ENCODE peak calls at places on chromosome 22, in eight cellular contexts. F is pancreas; U is effector CD8-positive, alpha-beta T cell; Z is amniotic stem cell; V is fibroblast of lung; N is colonic mucosa; H is GM23248; J is glutamatergic neuron. T is an unnamed sample.

GRCh38 chr22:21001601-21002325 is at the start of gene THAP7:
- DNase-seq in F (peak), U (peak), Z (peak), V (peak), N (peak), H (peak), J (peak), T (peak)

GRCh38 chr22:19287076-19287724 is 4.3 kb downstream of the CLTCL1 start:
- DNase-seq in F (no peak), U (no peak), Z (no peak), V (peak), N (no peak), H (peak), J (no peak), T (peak)

GRCh38 chr22:44597616-44598015 is 99.6 kb upstream of the RTL6 start:
- DNase-seq in F (no peak), U (no peak), Z (no peak), V (no peak), N (no peak), H (peak), J (peak), T (peak)

GRCh38 chr22:39097098-39098020 is at the start of gene APOBEC3H:
- DNase-seq in F (no peak), U (no peak), Z (no peak), V (no peak), N (no peak), H (no peak), J (no peak), T (no peak)

GRCh38 chr22:19239464-19239863 is 52.1 kb downstream of the CLTCL1 start:
- DNase-seq in F (no peak), U (no peak), Z (no peak), V (no peak), N (no peak), H (no peak), J (no peak), T (no peak)

GRCh38 chr22:19797631-19798319 is 37.2 kb downstream of the TBX1 start:
- DNase-seq in F (no peak), U (no peak), Z (no peak), V (no peak), N (no peak), H (no peak), J (no peak), T (no peak)

GRCh38 chr22:36356708-36357694 is 30.8 kb downstream of the MYH9 start:
- DNase-seq in F (no peak), U (peak), Z (no peak), V (no peak), N (no peak), H (no peak), J (no peak), T (no peak)

GRCh38 chr22:42720263-42721044 is at the start of gene A4GALT:
- DNase-seq in F (no peak), U (no peak), Z (no peak), V (no peak), N (no peak), H (peak), J (peak), T (no peak)

GRCh38 chr22:19546680-19547079 is 22.5 kb upstream of the CLDN5 start:
- DNase-seq in F (no peak), U (no peak), Z (no peak), V (no peak), N (no peak), H (no peak), J (no peak), T (no peak)

GRCh38 chr22:35530700-35531099 is 9.9 kb upstream of the RASD2 start:
- DNase-seq in F (no peak), U (no peak), Z (no peak), V (no peak), N (no peak), H (no peak), J (no peak), T (no peak)

GRCh38 chr22:46050916-46051614 is 74.1 kb upstream of the WNT7B start:
- DNase-seq in F (no peak), U (no peak), Z (no peak), V (no peak), N (no peak), H (no peak), J (no peak), T (no peak)

GRCh38 chr22:48748113-48748859 is 1079.4 kb downstream of the BRD1 start:
- DNase-seq in F (peak), U (no peak), Z (no peak), V (no peak), N (no peak), H (no peak), J (no peak), T (no peak)

GRCh38 chr22:39315389-39315788 is 4.0 kb downstream of the RPL3 start:
- DNase-seq in F (no peak), U (no peak), Z (no peak), V (no peak), N (no peak), H (peak), J (no peak), T (no peak)

GRCh38 chr22:23686416-23687024 is 4.3 kb upstream of the RGL4 start:
- DNase-seq in F (no peak), U (no peak), Z (no peak), V (no peak), N (no peak), H (no peak), J (no peak), T (no peak)

GRCh38 chr22:37681001-37681424 is 5.1 kb upstream of the NOL12 start:
- DNase-seq in F (no peak), U (no peak), Z (no peak), V (peak), N (no peak), H (peak), J (no peak), T (no peak)

GRCh38 chr22:21816787-21817496 is 50.5 kb downstream of the MAPK1 start:
- DNase-seq in F (peak), U (no peak), Z (peak), V (peak), N (peak), H (peak), J (no peak), T (peak)

GRCh38 chr22:31148953-31149627 is 8.8 kb upstream of the PLA2G3 start:
- DNase-seq in F (peak), U (no peak), Z (peak), V (peak), N (peak), H (peak), J (peak), T (peak)

GRCh38 chr22:39205344-39206021 is 39.3 kb downstream of the PDGFB start:
- DNase-seq in F (no peak), U (no peak), Z (no peak), V (peak), N (no peak), H (peak), J (no peak), T (no peak)

GRCh38 chr22:49768511-49768910 is 59.2 kb downstream of the BRD1 start:
- DNase-seq in F (peak), U (no peak), Z (no peak), V (peak), N (no peak), H (no peak), J (no peak), T (no peak)

GRCh38 chr22:26139320-26139719 is 29.9 kb upstream of the SEZ6L start:
- DNase-seq in F (no peak), U (no peak), Z (no peak), V (no peak), N (no peak), H (no peak), J (no peak), T (no peak)

GRCh38 chr22:37843746-37844089 is 416 bp downstream of the ANKRD54 start:
- DNase-seq in F (peak), U (peak), Z (no peak), V (peak), N (peak), H (peak), J (peak), T (no peak)

GRCh38 chr22:29632672-29633071 is 29.2 kb downstream of the NF2 start:
- DNase-seq in F (no peak), U (no peak), Z (no peak), V (no peak), N (no peak), H (peak), J (no peak), T (no peak)

GRCh38 chr22:25232301-25232700 is 12.9 kb downstream of the CRYBB2 start:
- DNase-seq in F (no peak), U (no peak), Z (no peak), V (peak), N (no peak), H (peak), J (no peak), T (no peak)

GRCh38 chr22:40224702-40225101 is 47.0 kb downstream of the TNRC6B start:
- DNase-seq in F (no peak), U (no peak), Z (no peak), V (no peak), N (no peak), H (no peak), J (no peak), T (no peak)

GRCh38 chr22:50314455-50315288 is 7.2 kb upstream of the PLXNB2 start:
- DNase-seq in F (peak), U (peak), Z (no peak), V (no peak), N (peak), H (no peak), J (peak), T (no peak)

GRCh38 chr22:42944409-42944808 is 70.5 kb downstream of the PACSIN2 start:
- DNase-seq in F (no peak), U (no peak), Z (no peak), V (no peak), N (no peak), H (no peak), J (no peak), T (no peak)

GRCh38 chr22:42282943-42283287 is 12.5 kb upstream of the TCF20 start:
- DNase-seq in F (no peak), U (no peak), Z (no peak), V (no peak), N (no peak), H (peak), J (no peak), T (no peak)

GRCh38 chr22:19855504-19856409 is 1.1 kb upstream of the GNB1L start:
- DNase-seq in F (peak), U (peak), Z (no peak), V (peak), N (peak), H (peak), J (peak), T (no peak)